ENCODE peak calls at places on chromosomes 12 and 14, in eight cellular contexts. B is CD8-positive, alpha-beta T cell; W is H54; I is HT1080; P is AG10803; L is ACHN; C is fibroblast of mammary gland; U is A549. Y is an unnamed sample.

GRCh38 chr12:113242018-113242418 is 20.8 kb downstream of the TPCN1 start:
- DNase-seq in I (peak), U (no peak), L (peak), B (no peak), W (no peak), P (peak), C (peak), Y (no peak)

GRCh38 chr12:127912266-127912665 is 354.7 kb upstream of the TMEM132C start:
- DNase-seq in U (no peak), I (no peak), W (no peak), C (no peak), B (no peak), L (no peak), P (no peak), Y (no peak)

GRCh38 chr12:2540535-2540941 is 254.2 kb upstream of the FKBP4 start:
- DNase-seq in P (no peak), B (no peak), L (no peak), I (peak), C (no peak), W (no peak), U (no peak), Y (no peak)

GRCh38 chr14:33017016-33017415 is 78.3 kb downstream of the NPAS3 start:
- DNase-seq in C (no peak), I (no peak), P (peak), L (no peak), U (no peak), B (no peak), W (no peak), Y (no peak)

GRCh38 chr14:27727371-27727770 is 1039.2 kb upstream of the FOXG1 start:
- DNase-seq in P (no peak), C (no peak), B (no peak), U (no peak), I (no peak), L (no peak), W (no peak), Y (no peak)

GRCh38 chr12:120583478-120584030 is 2.4 kb upstream of the POP5 start:
- DNase-seq in L (peak), W (peak), P (peak), U (peak), B (peak), C (peak), I (peak), Y (peak)

GRCh38 chr12:120960657-120961056 is 17.7 kb upstream of the HNF1A start:
- DNase-seq in B (no peak), I (no peak), P (no peak), C (no peak), W (no peak), L (peak), U (no peak), Y (no peak)

GRCh38 chr14:97713023-97713422 is 915.8 kb downstream of the VRK1 start:
- DNase-seq in U (peak), I (peak), L (no peak), W (no peak), P (no peak), C (peak), B (no peak), Y (peak)

GRCh38 chr12:45726594-45727300 is 2.8 kb upstream of the ARID2 start:
- DNase-seq in B (no peak), L (peak), P (peak), U (peak), C (peak), W (peak), I (no peak), Y (peak)

GRCh38 chr12:71846322-71846940 is 6.9 kb downstream of the TBC1D15 start:
- DNase-seq in L (peak), W (no peak), C (peak), B (no peak), P (peak), I (peak), U (peak), Y (peak)

GRCh38 chr12:53844989-53845836 is 93.4 kb upstream of the HOXC13 start:
- DNase-seq in P (peak), B (no peak), I (peak), W (peak), C (no peak), L (peak), U (peak), Y (peak)

GRCh38 chr12:42652048-42652447 is 62.5 kb upstream of the PRICKLE1 start:
- DNase-seq in I (peak), W (no peak), B (no peak), L (no peak), U (peak), P (no peak), C (no peak), Y (no peak)

GRCh38 chr14:54946500-54946899 is 43.9 kb upstream of the GCH1 start:
- DNase-seq in W (no peak), L (no peak), I (no peak), P (no peak), C (no peak), B (no peak), U (no peak), Y (no peak)